ENCODE peak calls at places on chromosomes 3 and 15, in seven cellular contexts. A, H, G, E, X, N and F are unnamed samples.

GRCh38 chr15:70259030-70259424 is 161.3 kb upstream of the TLE3 start:
- DNase-seq in A (no peak), H (peak), G (peak), E (no peak), X (peak), N (peak), F (no peak)

GRCh38 chr3:181868576-181868975 is 156.9 kb downstream of the SOX2 start:
- DNase-seq in A (no peak), H (no peak), G (no peak), E (no peak), X (no peak), N (peak), F (no peak)

GRCh38 chr3:124974691-124975090 is 40.1 kb upstream of the MUC13 start:
- DNase-seq in A (no peak), H (no peak), G (no peak), E (no peak), X (no peak), N (no peak), F (no peak)

GRCh38 chr3:9147215-9147895 is 102.1 kb downstream of the SRGAP3 start:
- DNase-seq in A (no peak), H (no peak), G (no peak), E (no peak), X (no peak), N (no peak), F (no peak)

GRCh38 chr15:33492434-33493052 is 181.8 kb downstream of the RYR3 start:
- DNase-seq in A (no peak), H (no peak), G (no peak), E (no peak), X (no peak), N (peak), F (no peak)

GRCh38 chr15:43218908-43219706 is 1.7 kb downstream of the EPB42 start:
- DNase-seq in A (no peak), H (peak), G (peak), E (no peak), X (no peak), N (peak), F (no peak)

GRCh38 chr3:5078151-5078550 is 43.9 kb upstream of the ARL8B start:
- DNase-seq in A (peak), H (peak), G (peak), E (no peak), X (no peak), N (no peak), F (no peak)

GRCh38 chr15:99106417-99107220 is 1.7 kb downstream of the SYNM start:
- DNase-seq in A (no peak), H (peak), G (peak), E (no peak), X (no peak), N (no peak), F (no peak)

GRCh38 chr15:100889359-100890058 is 9.9 kb downstream of the ALDH1A3 start:
- DNase-seq in A (peak), H (peak), G (peak), E (no peak), X (no peak), N (peak), F (peak)

GRCh38 chr3:32469151-32469874 is 33.3 kb downstream of the CMTM6 start:
- DNase-seq in A (no peak), H (no peak), G (no peak), E (no peak), X (no peak), N (no peak), F (no peak)

GRCh38 chr3:62686486-62686885 is 188.7 kb downstream of the CADPS start:
- DNase-seq in A (peak), H (peak), G (peak), E (no peak), X (no peak), N (no peak), F (no peak)

GRCh38 chr3:116179091-116179490 is 266.2 kb downstream of the LSAMP start:
- DNase-seq in A (peak), H (peak), G (peak), E (no peak), X (no peak), N (no peak), F (peak)